ENCODE peak calls at places on chromosomes 16 and 17, in six cellular contexts. G is endothelial cell of umbilical vein, D is GM23338, L is MM.1S, W is A673, M is HCT116. H is an unnamed sample. For H3K36me3, the result is how much of the 10 kb centered on the place peaks cover.

GRCh38 chr17:71260366-71260765 is 860.5 kb upstream of the SOX9 start:
- DNase-seq in G (no peak), D (no peak), L (no peak), W (no peak), M (no peak), H (no peak)

GRCh38 chr17:13561606-13562270 is 40.0 kb downstream of the HS3ST3A1 start:
- DNase-seq in G (no peak), D (no peak), L (no peak), W (no peak), M (no peak), H (no peak)

GRCh38 chr16:81601008-81601428 is 156.4 kb downstream of the CMIP start:
- DNase-seq in G (no peak), D (no peak), L (no peak), W (no peak), M (no peak), H (peak)

GRCh38 chr16:3580686-3581085 is 3.5 kb upstream of the NLRC3 start:
- DNase-seq in G (no peak), D (no peak), L (no peak), W (peak), M (no peak), H (no peak)

GRCh38 chr17:56676807-56677206 is 83.3 kb downstream of the NOG start:
- DNase-seq in G (no peak), D (no peak), L (no peak), W (no peak), M (no peak), H (no peak)

GRCh38 chr17:28475151-28475900 is 1.9 kb downstream of the SLC13A2 start:
- DNase-seq in G (no peak), D (no peak), L (no peak), W (no peak), M (no peak), H (no peak)

GRCh38 chr16:16191493-16192167 is 31.7 kb downstream of the ABCC6 start:
- DNase-seq in G (peak), D (no peak), L (no peak), W (no peak), M (no peak), H (no peak)

GRCh38 chr16:70432800-70433455 is 6.0 kb downstream of the ST3GAL2 start:
- DNase-seq in G (no peak), D (no peak), L (no peak), W (no peak), M (no peak), H (no peak)

GRCh38 chr17:78724999-78725398 is 57.1 kb downstream of the CYTH1 start:
- DNase-seq in G (no peak), D (no peak), L (peak), W (no peak), M (no peak), H (no peak)

GRCh38 chr16:75292691-75293090 is 41.3 kb upstream of the BCAR1 start:
- DNase-seq in G (no peak), D (no peak), L (no peak), W (no peak), M (no peak), H (no peak)

GRCh38 chr16:78792952-78793351 is 693.5 kb downstream of the WWOX start:
- DNase-seq in G (no peak), D (no peak), L (no peak), W (no peak), M (no peak), H (no peak)

GRCh38 chr16:84274515-84274914 is 20.2 kb upstream of the WFDC1 start:
- DNase-seq in G (no peak), D (no peak), L (no peak), W (no peak), M (no peak), H (no peak)

GRCh38 chr17:41008811-41009210 is at the start of gene KRTAP3-1:
- DNase-seq in G (no peak), D (no peak), L (no peak), W (no peak), M (no peak), H (no peak)

GRCh38 chr16:66266436-66267286 is 99.8 kb upstream of the CDH5 start:
- DNase-seq in G (no peak), D (peak), L (no peak), W (peak), M (no peak), H (no peak)

GRCh38 chr17:6800422-6801027 is 24.5 kb downstream of the FBXO39 start:
- DNase-seq in G (peak), D (peak), L (no peak), W (no peak), M (no peak), H (no peak)

GRCh38 chr17:43840814-43841213 is 6.2 kb upstream of the CD300LG start:
- DNase-seq in G (peak), D (peak), L (no peak), W (peak), M (no peak), H (no peak)

GRCh38 chr16:17027488-17028129 is 443.2 kb downstream of the XYLT1 start:
- DNase-seq in G (no peak), D (no peak), L (no peak), W (no peak), M (no peak), H (no peak)

GRCh38 chr17:35540589-35541404 is 3.3 kb upstream of the SLFN12L start:
- DNase-seq in G (peak), D (no peak), L (peak), W (peak), M (no peak), H (no peak)

GRCh38 chr17:35536664-35537160 is 766 bp downstream of the SLFN12L start:
- DNase-seq in G (no peak), D (no peak), L (no peak), W (no peak), M (no peak), H (no peak)

GRCh38 chr17:35541434-35541833 is 4.0 kb upstream of the SLFN12L start:
- DNase-seq in G (no peak), D (no peak), L (no peak), W (no peak), M (no peak), H (no peak)

GRCh38 chr17:35537569-35538209 is at the start of gene SLFN12L:
- DNase-seq in G (peak), D (no peak), L (peak), W (peak), M (no peak), H (no peak)

DNA sequence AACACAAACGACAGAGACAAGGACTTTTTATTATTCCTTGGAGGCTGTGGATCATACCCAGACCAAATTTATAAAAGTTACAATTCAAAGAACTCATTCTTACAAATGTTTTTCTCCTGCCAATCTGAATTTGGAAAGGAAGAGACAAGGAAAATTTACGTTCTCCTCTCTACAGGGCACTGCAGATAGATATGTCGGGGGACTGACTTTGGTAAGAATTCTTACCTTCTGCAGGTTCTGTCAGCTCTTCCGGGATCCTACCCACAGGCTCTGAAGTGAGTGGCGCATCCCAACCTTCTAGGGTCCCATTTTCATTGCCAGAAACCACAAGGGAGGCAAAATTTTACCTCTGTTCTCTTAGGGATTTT is 2.2 kb upstream of the SLFN12L start:
- DNase-seq in G (no peak), D (peak), L (no peak), W (no peak), M (no peak), H (no peak)
- TF ChIP-seq CTCF in G (no peak), D (no peak), L (no peak), W (no peak), M (no peak), H (no peak)

DNA sequence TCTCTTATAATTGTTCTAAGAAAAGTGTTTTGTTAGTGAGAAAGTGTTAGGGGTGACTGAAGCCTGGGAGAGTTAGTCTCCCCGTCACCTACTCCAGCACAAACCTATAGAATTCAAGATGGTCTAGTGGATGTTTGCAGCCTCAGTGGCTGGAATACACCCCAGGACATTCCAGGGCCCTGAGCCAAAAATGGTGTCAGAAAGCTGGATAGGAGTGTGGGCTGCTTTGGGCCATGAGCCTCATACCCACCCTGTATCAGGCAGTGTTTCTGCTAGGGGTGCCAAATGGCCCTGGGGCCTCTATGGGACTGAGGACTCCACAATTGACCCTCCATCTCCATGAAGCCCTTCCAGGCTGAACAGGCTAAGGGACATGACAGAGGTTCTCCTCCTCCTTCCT is 59.2 kb downstream of the NEUROD2 start:
- DNase-seq in G (no peak), D (no peak), L (no peak), W (no peak), M (no peak), H (no peak)
- H3K36me3 ChIP-seq in G (under half), D (under half), L (under half), W (under half), M (under half), H (under half)

GRCh38 chr17:79811036-79811887 is 14.4 kb upstream of the CBX8 start:
- DNase-seq in G (peak), D (peak), L (no peak), W (peak), M (peak), H (no peak)
- TF ChIP-seq EZH2 in G (no peak), D (peak), L (peak), W (no peak), M (no peak), H (no peak)

DNA sequence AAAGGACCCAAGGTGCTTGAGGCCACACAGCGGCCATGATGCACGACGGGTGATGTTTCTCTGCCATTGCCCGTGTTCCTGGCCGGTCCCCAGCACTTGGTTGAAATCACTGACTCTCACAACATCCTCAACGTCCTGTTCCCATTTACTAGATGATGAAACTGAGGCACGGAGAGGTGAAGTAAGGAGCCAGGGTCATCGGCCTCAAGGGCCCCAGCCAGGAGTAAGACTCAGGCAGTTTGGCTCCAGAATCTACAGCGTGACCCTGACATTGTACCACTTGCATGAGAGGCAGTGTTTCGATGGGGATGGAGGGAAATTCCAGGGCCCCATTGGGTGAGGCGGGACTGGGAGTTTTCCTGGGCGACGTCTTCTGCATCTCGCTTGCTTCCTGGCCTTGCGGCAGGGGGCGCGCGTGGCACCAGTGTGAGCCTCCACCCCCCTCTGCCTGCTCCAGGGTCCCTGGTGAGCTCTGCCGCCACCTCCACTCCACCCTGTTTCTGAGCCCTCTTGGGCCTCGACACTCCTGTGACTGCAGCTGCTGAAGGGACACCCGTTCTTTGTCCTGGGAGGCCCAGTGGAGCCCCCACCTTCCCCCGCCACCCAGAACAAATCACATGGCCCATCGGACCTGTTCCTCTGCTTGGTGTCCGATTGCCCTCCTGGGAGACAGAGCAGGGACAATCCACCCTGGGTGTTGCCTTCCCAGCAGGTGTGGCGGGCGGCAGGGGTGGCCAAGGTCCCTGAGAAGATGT is 133.0 kb upstream of the GSE1 start:
- DNase-seq in G (no peak), D (peak), L (peak), W (peak), M (no peak), H (no peak)
- TF ChIP-seq CTCF in G (no peak), D (peak), L (peak), W (peak), M (no peak), H (no peak)

GRCh38 chr16:67862623-67863583 is 9.9 kb upstream of the EDC4 start:
- DNase-seq in G (no peak), D (no peak), L (no peak), W (no peak), M (no peak), H (no peak)

GRCh38 chr16:67868290-67868689 is 4.6 kb upstream of the EDC4 start:
- DNase-seq in G (no peak), D (no peak), L (no peak), W (no peak), M (no peak), H (no peak)

GRCh38 chr16:67865318-67865717 is 7.5 kb upstream of the EDC4 start:
- DNase-seq in G (peak), D (peak), L (peak), W (peak), M (no peak), H (no peak)

GRCh38 chr16:67861877-67862276 is 11.0 kb upstream of the EDC4 start:
- DNase-seq in G (no peak), D (no peak), L (no peak), W (no peak), M (no peak), H (no peak)

GRCh38 chr16:67864594-67864993 is 8.3 kb upstream of the EDC4 start:
- DNase-seq in G (no peak), D (no peak), L (no peak), W (no peak), M (no peak), H (no peak)
- H3K36me3 ChIP-seq in G (under half), D (under half), L (under half), W (under half), M (under half), H (under half)

DNA sequence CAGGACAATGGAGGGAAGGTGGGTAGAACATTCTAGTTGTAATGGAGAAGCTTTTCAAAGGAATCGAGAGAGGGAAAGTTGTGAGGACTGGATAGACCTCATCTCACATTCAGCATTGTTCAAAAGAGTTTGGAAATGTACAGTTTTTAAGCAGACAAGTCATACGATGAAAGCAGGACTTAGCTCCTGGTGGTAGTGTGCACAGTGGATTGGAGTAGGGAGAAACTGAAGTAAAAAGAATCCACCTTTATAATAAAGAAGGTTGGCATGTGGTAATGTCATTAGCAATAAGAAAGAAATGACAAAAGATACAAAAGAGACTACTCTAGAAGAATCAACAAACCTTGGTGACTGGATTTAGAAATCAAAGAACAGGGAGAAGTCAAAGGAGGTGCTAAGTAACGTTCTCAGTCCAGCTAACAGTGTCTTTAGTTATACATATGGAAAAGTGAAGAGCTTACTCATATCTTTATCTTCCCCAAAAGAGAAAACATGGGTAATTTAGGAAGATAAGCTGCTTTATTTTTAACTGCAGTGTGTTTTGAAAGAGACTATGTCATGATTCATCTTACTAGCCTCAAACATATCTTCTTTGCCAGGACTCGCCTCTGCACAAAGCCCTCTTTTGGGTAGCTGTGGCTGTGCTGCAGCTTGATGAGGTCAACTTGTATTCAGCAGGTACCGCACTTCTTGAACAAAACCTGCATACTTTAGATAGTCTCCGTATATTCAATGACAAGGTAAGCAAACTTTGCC is 18.7 kb upstream of the EVI2A start:
- DNase-seq in G (no peak), D (no peak), L (no peak), W (no peak), M (no peak), H (peak)
- TF ChIP-seq EZH2 in G (no peak), D (no peak), L (no peak), W (no peak), M (no peak), H (no peak)

GRCh38 chr16:57961538-57961937 is 9.4 kb downstream of the CNGB1 start:
- DNase-seq in G (no peak), D (no peak), L (no peak), W (no peak), M (no peak), H (no peak)
- TF ChIP-seq CTCF in G (no peak), D (no peak), L (no peak), W (no peak), M (no peak), H (no peak)

DNA sequence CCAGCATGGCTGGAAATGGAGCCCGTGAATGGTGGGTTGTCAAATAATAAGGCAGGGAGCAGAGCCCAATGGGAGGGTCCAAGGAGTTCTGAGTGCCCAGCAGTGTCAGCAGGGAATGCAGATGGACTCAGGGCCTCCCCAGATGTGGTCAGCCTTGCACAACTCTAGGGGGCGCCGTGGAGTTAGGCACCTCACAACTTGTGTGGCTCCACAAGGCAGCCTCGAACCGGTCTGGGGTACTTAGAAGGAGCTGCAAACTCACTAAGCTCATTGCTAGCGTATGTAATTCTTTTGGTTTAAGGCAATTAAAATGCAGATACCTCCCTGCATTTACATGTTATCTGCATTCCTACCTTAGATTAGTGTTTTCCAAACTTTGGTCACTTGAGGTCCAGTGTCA is 18.1 kb downstream of the IRF8 start:
- DNase-seq in G (no peak), D (peak), L (no peak), W (no peak), M (no peak), H (no peak)
- H3K36me3 ChIP-seq in G (under half), D (under half), L (under half), W (under half), M (under half), H (under half)